ENCODE peak calls at places on chromosomes 6 and 20, in six cellular contexts. D is GM23248, P is SK-N-SH, M is MM.1S, B is PC-3, E is neural progenitor cell. Q is an unnamed sample. For H3F3A and H3K4me1, the result is how much of the 10 kb centered on the place peaks cover.

GRCh38 chr6:32271427-32271826 is 47.6 kb upstream of the NOTCH4 start:
- DNase-seq in D (no peak), P (no peak), M (peak), B (no peak), E (no peak), Q (no peak)

GRCh38 chr20:43836790-43837189 is 77.9 kb upstream of the TOX2 start:
- DNase-seq in D (no peak), P (no peak), M (no peak), B (no peak), E (no peak), Q (no peak)

GRCh38 chr6:116528800-116529199 is 16.7 kb downstream of the TRAPPC3L start:
- DNase-seq in D (peak), P (no peak), M (no peak), B (peak), E (no peak), Q (no peak)

GRCh38 chr6:159984268-159984786 is 15.4 kb downstream of the IGF2R start:
- DNase-seq in D (peak), P (no peak), M (no peak), B (peak), E (no peak), Q (no peak)

GRCh38 chr20:32828029-32828666 is 8.4 kb downstream of the MAPRE1 start:
- DNase-seq in D (peak), P (no peak), M (no peak), B (peak), E (no peak), Q (no peak)

GRCh38 chr20:62043131-62043914 is 22.4 kb downstream of the TAF4 start:
- DNase-seq in D (peak), P (no peak), M (no peak), B (no peak), E (no peak), Q (no peak)

GRCh38 chr6:128882991-128883571 is at the start of gene LAMA2:
- DNase-seq in D (peak), P (peak), M (no peak), B (no peak), E (peak), Q (peak)

GRCh38 chr6:136734977-136735376 is 57.3 kb downstream of the MAP3K5 start:
- DNase-seq in D (no peak), P (no peak), M (no peak), B (no peak), E (no peak), Q (no peak)

GRCh38 chr20:47843886-47844567 is 58.7 kb upstream of the SULF2 start:
- DNase-seq in D (no peak), P (no peak), M (no peak), B (peak), E (no peak), Q (peak)

DNA sequence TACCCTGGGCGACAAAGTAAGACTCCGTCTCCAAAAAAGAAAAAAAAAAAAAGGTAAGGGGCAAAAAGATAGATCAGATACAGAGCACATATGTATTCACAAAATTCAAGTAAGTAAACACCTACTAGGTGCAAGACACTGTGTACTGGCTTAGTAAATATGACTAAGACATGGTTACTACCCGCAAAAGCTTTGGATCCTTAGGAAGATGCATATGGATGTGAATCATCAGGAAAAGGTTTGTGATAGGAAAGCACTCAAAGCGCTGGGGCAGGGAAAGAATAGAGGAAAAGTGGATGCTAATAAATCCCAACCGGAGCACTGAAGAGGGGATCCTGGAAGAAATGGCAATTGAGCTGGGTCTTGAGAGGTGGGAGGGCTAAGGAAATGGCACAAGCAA is 118.8 kb upstream of the FAM184A start:
- DNase-seq in D (no peak), P (no peak), M (no peak), B (no peak), E (no peak), Q (no peak)
- H3F3A ChIP-seq in D (under half), P (under half), M (under half), B (under half), E (under half), Q (under half)

DNA sequence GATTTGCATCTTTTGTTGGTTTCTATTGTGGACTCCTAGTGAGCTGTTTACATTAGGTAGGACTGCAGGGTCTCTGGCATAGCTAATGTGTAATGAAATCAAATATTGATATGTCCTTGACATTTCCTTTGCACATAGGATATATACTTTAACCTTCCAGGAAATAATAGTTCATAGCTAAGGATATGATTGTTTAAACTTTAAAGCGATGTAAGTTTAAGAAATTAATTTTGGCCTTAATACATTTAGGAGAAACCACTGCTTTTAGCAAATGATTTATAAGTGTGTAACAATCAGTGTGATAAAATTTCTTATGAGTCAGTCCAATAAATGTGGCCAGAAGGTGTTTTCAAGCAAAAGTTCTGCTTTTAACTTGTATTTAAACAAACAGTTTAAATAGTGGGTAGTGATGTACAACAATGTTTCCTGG is 171.8 kb downstream of the HS3ST5 start:
- DNase-seq in D (no peak), P (no peak), M (no peak), B (no peak), E (no peak), Q (no peak)
- H3K4me1 ChIP-seq in D (under half), P (under half), M (under half), B (under half), E (under half), Q (under half)

GRCh38 chr6:139380168-139380567 is 5.7 kb upstream of the CITED2 start:
- DNase-seq in D (no peak), P (no peak), M (no peak), B (no peak), E (no peak), Q (no peak)

GRCh38 chr6:139378882-139379341 is 4.5 kb upstream of the CITED2 start:
- DNase-seq in D (peak), P (no peak), M (no peak), B (peak), E (no peak), Q (no peak)

GRCh38 chr6:139376604-139377218 is 2.3 kb upstream of the CITED2 start:
- DNase-seq in D (peak), P (no peak), M (no peak), B (peak), E (peak), Q (peak)

GRCh38 chr6:139376054-139376355 is 1.6 kb upstream of the CITED2 start:
- DNase-seq in D (no peak), P (no peak), M (peak), B (peak), E (no peak), Q (no peak)

DNA sequence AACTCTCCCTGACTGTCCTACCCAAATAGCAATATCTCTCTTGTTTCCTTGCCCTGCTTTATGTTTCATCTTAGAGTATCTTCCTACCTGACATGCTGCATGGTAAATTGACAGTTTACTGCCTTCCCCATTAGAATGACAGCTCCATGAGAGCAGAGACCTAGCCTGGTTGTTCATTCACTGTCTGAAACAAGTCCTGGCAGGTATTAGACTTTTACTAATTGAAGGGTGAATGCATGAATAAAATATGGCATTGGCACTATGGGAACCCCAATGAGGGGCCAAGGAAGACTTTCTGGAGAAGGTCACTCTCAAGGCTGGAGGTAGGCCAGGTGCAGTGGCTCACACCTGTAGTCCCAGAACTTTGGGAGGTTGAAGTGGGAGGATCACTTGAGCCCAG is 3.8 kb upstream of the CITED2 start:
- DNase-seq in D (no peak), P (no peak), M (no peak), B (no peak), E (no peak), Q (no peak)
- H3F3A ChIP-seq in D (under half), P (under half), M (under half), B (under half), E (under half), Q (under half)

DNA sequence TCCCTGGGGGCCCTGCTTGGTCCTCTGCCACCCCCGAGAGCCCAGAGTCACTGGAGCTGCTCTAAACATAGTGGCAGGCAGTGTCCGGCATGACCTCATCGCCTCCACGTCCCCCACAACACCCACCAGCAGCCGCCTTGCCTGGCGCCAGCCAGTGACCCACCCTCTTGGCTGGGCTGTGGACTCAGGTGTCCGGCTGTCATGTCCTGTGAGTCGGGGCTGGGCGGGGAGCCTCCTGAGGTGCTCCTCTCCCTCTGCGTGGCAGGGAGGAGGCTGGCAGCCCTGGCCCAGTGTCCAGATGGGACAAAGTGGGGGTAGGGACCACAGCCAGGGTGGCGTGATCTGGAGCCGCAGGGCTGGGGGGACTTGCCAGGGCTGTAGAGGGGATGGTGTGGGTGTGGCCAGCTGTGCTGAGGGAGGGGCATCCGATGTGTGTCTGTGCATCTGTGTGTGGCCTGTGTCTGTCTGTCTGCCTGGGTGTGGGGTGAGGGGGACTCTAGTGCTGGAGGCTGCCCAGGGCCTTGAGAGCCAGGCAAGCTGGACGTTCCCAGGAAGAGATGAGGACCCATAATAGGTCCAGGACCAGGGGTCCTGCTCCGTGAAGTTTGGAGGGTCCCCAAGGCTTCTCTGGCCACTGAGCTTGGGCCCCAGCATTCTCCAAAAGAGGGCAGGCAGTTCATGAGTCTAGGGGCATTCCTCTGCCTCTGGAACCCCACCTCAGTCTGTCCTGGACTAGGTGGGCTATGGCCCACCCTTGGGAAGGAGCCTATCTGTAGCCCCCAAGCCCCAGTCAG is 2.3 kb upstream of the SOX18 start:
- DNase-seq in D (no peak), P (no peak), M (no peak), B (no peak), E (no peak), Q (no peak)
- H3K4me1 ChIP-seq in D (under half), P (under half), M (under half), B (under half), E (under half), Q (under half)